ENCODE peak calls at places on chromosomes 6 and 20, in eight cellular contexts. S, L, Y, O, M, B, G and N are unnamed samples.

GRCh38 chr6:125066964-125067363 is 86.6 kb upstream of the TPD52L1 start:
- ATAC-seq in S (no peak), M (peak; percentile 47), G (peak; percentile 38), L (no peak), O (no peak), B (peak; percentile 62), Y (no peak), N (no peak)

GRCh38 chr20:20765696-20766095 is 53.3 kb upstream of the RALGAPA2 start:
- ATAC-seq in S (no peak), M (no peak), O (no peak), B (no peak), Y (no peak), G (no peak), L (no peak), N (no peak)

GRCh38 chr6:85866373-85866740 is 223.7 kb upstream of the SYNCRIP start:
- ATAC-seq in G (peak; percentile 39), S (peak; percentile 14), Y (peak; percentile 48), O (no peak), L (peak; percentile 46), B (peak; percentile 29), M (peak; percentile 43), N (peak; percentile 68)

GRCh38 chr6:33610779-33611421 is 10.2 kb upstream of the ITPR3 start:
- ATAC-seq in G (peak; percentile 5), Y (peak; percentile 42), M (no peak), O (no peak), S (peak; percentile 22), B (peak; percentile 23), L (no peak), N (no peak)

GRCh38 chr6:131534654-131534956 is 38.4 kb upstream of the ARG1 start:
- ATAC-seq in Y (no peak), B (no peak), S (no peak), G (no peak), O (peak; percentile 91), M (peak; percentile 40), L (no peak), N (no peak)

GRCh38 chr6:113347420-113347819 is 509.7 kb upstream of the MARCKS start:
- ATAC-seq in Y (no peak), G (no peak), O (no peak), M (no peak), B (no peak), L (no peak), S (no peak), N (no peak)

GRCh38 chr20:25987073-25987927 is 290.6 kb upstream of the ZNF337 start:
- ATAC-seq in Y (peak; percentile 68), G (peak; percentile 56), L (peak; percentile 61), S (peak; percentile 85), M (no peak), O (peak; percentile 58), B (peak; percentile 60), N (peak; percentile 42)

GRCh38 chr20:45970646-45971424 is 1.2 kb downstream of the ZNF335 start:
- ATAC-seq in S (peak; percentile 4), L (peak; percentile 0), O (peak; percentile 2), M (peak; percentile 2), G (peak; percentile 0), Y (peak; percentile 0), B (no peak), N (no peak)

GRCh38 chr20:2451422-2451821 is 19.2 kb downstream of the SNRPB start:
- ATAC-seq in L (no peak), G (no peak), B (no peak), S (no peak), Y (no peak), M (no peak), O (no peak), N (no peak)

GRCh38 chr20:54477556-54477955 is 2.2 kb downstream of the DOK5 start:
- ATAC-seq in O (no peak), S (no peak), B (no peak), L (no peak), M (no peak), G (no peak), Y (no peak), N (no peak)

GRCh38 chr6:136115941-136116340 is 134.2 kb downstream of the MTFR2 start:
- ATAC-seq in M (no peak), G (no peak), S (no peak), Y (no peak), L (no peak), B (no peak), O (no peak), N (no peak)

GRCh38 chr6:7590918-7591302 is 912 bp downstream of the SNRNP48 start:
- ATAC-seq in B (peak; percentile 6), M (no peak), L (peak; percentile 4), G (peak; percentile 11), O (peak; percentile 42), Y (no peak), S (peak; percentile 8), N (no peak)

GRCh38 chr6:56913276-56914138 is 41.4 kb upstream of the BEND6 start:
- ATAC-seq in M (no peak), L (no peak), B (no peak), S (no peak), O (no peak), G (no peak), Y (no peak), N (no peak)

GRCh38 chr6:111857674-111858337 is 15.4 kb downstream of the FYN start:
- ATAC-seq in M (no peak), O (no peak), Y (no peak), L (no peak), G (no peak), S (no peak), B (no peak), N (no peak)

GRCh38 chr20:62356948-62357667 is 10.0 kb downstream of the LAMA5 start:
- ATAC-seq in L (peak; percentile 1), G (no peak), B (peak; percentile 0), M (no peak), S (no peak), Y (peak; percentile 53), O (no peak), N (peak; percentile 34)

GRCh38 chr6:139448094-139448649 is 73.7 kb upstream of the CITED2 start:
- ATAC-seq in G (no peak), Y (no peak), M (no peak), O (peak; percentile 30), B (no peak), S (no peak), L (no peak), N (no peak)

GRCh38 chr6:56752009-56752408 is 109.3 kb upstream of the DST start:
- ATAC-seq in G (peak; percentile 91), O (no peak), L (peak; percentile 80), M (peak; percentile 30), B (peak; percentile 92), Y (no peak), S (no peak), N (no peak)

GRCh38 chr6:27332692-27333641 is 20.9 kb upstream of the POM121L2 start:
- ATAC-seq in O (no peak), M (peak; percentile 78), Y (no peak), L (no peak), G (no peak), B (no peak), S (peak; percentile 61), N (no peak)

GRCh38 chr6:158411998-158412397 is 99.7 kb downstream of the TULP4 start:
- ATAC-seq in S (peak; percentile 57), G (no peak), B (no peak), O (no peak), L (no peak), M (peak; percentile 94), Y (no peak), N (no peak)

GRCh38 chr6:13261464-13261994 is 66.8 kb downstream of the TBC1D7 start:
- ATAC-seq in S (peak; percentile 73), M (no peak), B (peak; percentile 86), G (peak; percentile 81), O (peak; percentile 68), L (peak; percentile 78), Y (peak; percentile 65), N (no peak)

GRCh38 chr20:16005612-16006493 is 567.4 kb downstream of the KIF16B start:
- ATAC-seq in Y (no peak), L (no peak), O (no peak), S (no peak), M (no peak), B (no peak), G (no peak), N (no peak)

GRCh38 chr6:70764706-70765105 is 97.0 kb downstream of the SMAP1 start:
- ATAC-seq in S (no peak), O (no peak), L (no peak), B (no peak), G (no peak), M (no peak), Y (no peak), N (no peak)

GRCh38 chr6:134414793-134415192 is 96.9 kb upstream of the SGK1 start:
- ATAC-seq in L (no peak), S (no peak), O (no peak), M (no peak), Y (peak; percentile 91), B (no peak), G (no peak), N (no peak)

GRCh38 chr6:165799736-165800135 is 136.7 kb upstream of the PDE10A start:
- ATAC-seq in L (peak; percentile 41), M (no peak), B (no peak), O (no peak), S (no peak), Y (peak; percentile 69), G (no peak), N (no peak)

GRCh38 chr20:391041-391711 is 10.6 kb downstream of the TRIB3 start:
- ATAC-seq in B (peak; percentile 26), O (peak; percentile 11), L (peak; percentile 17), Y (no peak), M (peak; percentile 22), S (peak; percentile 18), G (no peak), N (no peak)

GRCh38 chr20:49283176-49283702 is 5.4 kb upstream of the ZNFX1 start:
- ATAC-seq in O (no peak), M (no peak), G (no peak), L (no peak), Y (no peak), S (no peak), B (no peak), N (no peak)
- H3K4me1 ChIP-seq in O (peaks cover 8% of the 10 kb centered on the region), M (peaks cover 48% of the 10 kb centered on the region), G (peaks cover 52% of the 10 kb centered on the region), L (peaks cover 43% of the 10 kb centered on the region), Y (peaks cover 49% of the 10 kb centered on the region), S (peaks cover 13% of the 10 kb centered on the region), B (peaks cover 37% of the 10 kb centered on the region), N (no peaks in the 10 kb centered on the region)

GRCh38 chr20:56431451-56431850 is 19.4 kb downstream of the CASS4 start:
- ATAC-seq in G (no peak), O (no peak), L (no peak), B (no peak), Y (no peak), S (no peak), M (no peak), N (no peak)
- TF ChIP-seq CTCF in G (no peak), O (no peak), L (no peak), B (no peak), Y (no peak), S (no peak), M (no peak), N (no peak)

GRCh38 chr6:32146287-32146686 is 5.5 kb downstream of the PRRT1 start:
- ATAC-seq in M (no peak), O (no peak), G (no peak), Y (no peak), L (no peak), B (no peak), S (no peak), N (no peak)
- H3K27me3 ChIP-seq in M (no peaks in the 10 kb centered on the region), O (peaks cover 6% of the 10 kb centered on the region), G (peaks cover 39% of the 10 kb centered on the region), Y (peaks cover 27% of the 10 kb centered on the region), L (no peaks in the 10 kb centered on the region), B (peaks cover 27% of the 10 kb centered on the region), S (no peaks in the 10 kb centered on the region), N (no peaks in the 10 kb centered on the region)

DNA sequence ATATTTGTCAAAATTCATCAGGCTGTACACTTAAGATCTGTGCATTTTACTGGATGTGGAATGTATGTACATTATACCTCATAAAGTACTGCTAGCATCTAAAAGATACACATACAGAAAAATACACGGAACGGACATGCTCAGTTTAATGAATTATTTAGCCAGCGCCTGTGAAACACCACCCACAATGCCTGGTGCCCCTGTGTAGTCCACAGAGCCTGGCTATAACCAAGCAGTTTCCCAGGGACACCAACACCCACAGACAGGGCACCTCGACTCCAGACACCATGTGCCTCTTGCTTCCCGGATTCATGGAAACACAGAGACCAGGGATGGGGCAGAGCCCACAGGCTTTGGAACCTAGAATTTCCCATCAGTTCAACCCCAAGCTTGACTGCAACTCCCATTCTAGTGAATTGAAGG is 17.4 kb upstream of the ARMC12 start:
- ATAC-seq in B (peak; percentile 26), Y (peak; percentile 29), L (no peak), G (peak; percentile 33), S (peak; percentile 8), O (no peak), M (no peak), N (no peak)
- H3K4me1 ChIP-seq in B (peaks cover 48% of the 10 kb centered on the region), Y (peaks cover 40% of the 10 kb centered on the region), L (peaks cover 74% of the 10 kb centered on the region), G (peaks cover 70% of the 10 kb centered on the region), S (peaks cover 15% of the 10 kb centered on the region), O (peaks cover 39% of the 10 kb centered on the region), M (no peaks in the 10 kb centered on the region), N (peaks cover 55% of the 10 kb centered on the region)